ENCODE peak calls at places on chromosome 16, in nine cellular contexts. One of them, this sample, is unnamed.

GRCh38 chr16:79182618-79183017 is 417.9 kb downstream of the MAF start:
- DNase-seq in GM23338: no peak
- DNase-seq in PC-3: no peak
- DNase-seq in ascending aorta: no peak
- DNase-seq in HCT116: no peak
- DNase-seq in epithelial cell of proximal tubule: no peak
- DNase-seq in LNCaP clone FGC: no peak
- DNase-seq in PC-9: no peak
- DNase-seq in right atrium auricular region: no peak
- DNase-seq in this sample: no peak

GRCh38 chr16:65538945-65539344 is 417.1 kb upstream of the CDH11 start:
- DNase-seq in ascending aorta: no peak
- DNase-seq in LNCaP clone FGC: no peak
- DNase-seq in epithelial cell of proximal tubule: no peak
- DNase-seq in GM23338: no peak
- DNase-seq in PC-9: no peak
- DNase-seq in right atrium auricular region: no peak
- DNase-seq in HCT116: no peak
- DNase-seq in PC-3: peak; percentile 46
- DNase-seq in this sample: no peak

GRCh38 chr16:88705076-88705684 is 1.0 kb downstream of the RNF166 start:
- DNase-seq in GM23338: no peak
- DNase-seq in PC-9: no peak
- DNase-seq in PC-3: no peak
- DNase-seq in ascending aorta: no peak
- DNase-seq in right atrium auricular region: no peak
- DNase-seq in epithelial cell of proximal tubule: no peak
- DNase-seq in LNCaP clone FGC: no peak
- DNase-seq in HCT116: no peak
- DNase-seq in this sample: no peak

GRCh38 chr16:4660454-4661007 is 32.8 kb upstream of the NUDT16L1 start:
- DNase-seq in PC-3: no peak
- DNase-seq in PC-9: no peak
- DNase-seq in epithelial cell of proximal tubule: no peak
- DNase-seq in ascending aorta: no peak
- DNase-seq in right atrium auricular region: peak; percentile 64
- DNase-seq in GM23338: no peak
- DNase-seq in LNCaP clone FGC: no peak
- DNase-seq in HCT116: no peak
- DNase-seq in this sample: no peak

GRCh38 chr16:85569615-85570212 is 43.4 kb upstream of the GSE1 start:
- DNase-seq in right atrium auricular region: no peak
- DNase-seq in epithelial cell of proximal tubule: no peak
- DNase-seq in HCT116: no peak
- DNase-seq in PC-3: peak; percentile 29
- DNase-seq in LNCaP clone FGC: no peak
- DNase-seq in GM23338: peak; percentile 66
- DNase-seq in ascending aorta: no peak
- DNase-seq in PC-9: peak; percentile 22
- DNase-seq in this sample: peak; percentile 78

GRCh38 chr16:12057276-12057675 is 80.7 kb downstream of the SNX29 start:
- DNase-seq in GM23338: peak; percentile 14
- DNase-seq in right atrium auricular region: no peak
- DNase-seq in HCT116: no peak
- DNase-seq in epithelial cell of proximal tubule: peak; percentile 57
- DNase-seq in LNCaP clone FGC: no peak
- DNase-seq in PC-9: no peak
- DNase-seq in PC-3: no peak
- DNase-seq in ascending aorta: no peak
- DNase-seq in this sample: no peak

GRCh38 chr16:78364501-78364900 is 265.0 kb downstream of the WWOX start:
- DNase-seq in ascending aorta: no peak
- DNase-seq in HCT116: no peak
- DNase-seq in PC-3: no peak
- DNase-seq in epithelial cell of proximal tubule: no peak
- DNase-seq in right atrium auricular region: no peak
- DNase-seq in PC-9: no peak
- DNase-seq in GM23338: no peak
- DNase-seq in LNCaP clone FGC: no peak
- DNase-seq in this sample: no peak

GRCh38 chr16:46621902-46622676 is 910 bp upstream of the SHCBP1 start:
- DNase-seq in epithelial cell of proximal tubule: no peak
- DNase-seq in PC-9: no peak
- DNase-seq in GM23338: no peak
- DNase-seq in LNCaP clone FGC: no peak
- DNase-seq in ascending aorta: no peak
- DNase-seq in right atrium auricular region: no peak
- DNase-seq in PC-3: no peak
- DNase-seq in HCT116: no peak
- DNase-seq in this sample: no peak

GRCh38 chr16:89337965-89338364 is 120.5 kb downstream of the ZNF778 start:
- DNase-seq in GM23338: no peak
- DNase-seq in HCT116: no peak
- DNase-seq in LNCaP clone FGC: no peak
- DNase-seq in PC-9: no peak
- DNase-seq in right atrium auricular region: no peak
- DNase-seq in epithelial cell of proximal tubule: no peak
- DNase-seq in ascending aorta: no peak
- DNase-seq in PC-3: no peak
- DNase-seq in this sample: no peak

GRCh38 chr16:12079411-12079965 is 103.0 kb downstream of the SNX29 start:
- DNase-seq in epithelial cell of proximal tubule: no peak
- DNase-seq in LNCaP clone FGC: no peak
- DNase-seq in GM23338: no peak
- DNase-seq in right atrium auricular region: no peak
- DNase-seq in HCT116: no peak
- DNase-seq in PC-9: no peak
- DNase-seq in ascending aorta: no peak
- DNase-seq in PC-3: no peak
- DNase-seq in this sample: no peak

GRCh38 chr16:10644092-10644491 is 50.6 kb downstream of the TEKT5 start:
- DNase-seq in right atrium auricular region: no peak
- DNase-seq in ascending aorta: no peak
- DNase-seq in LNCaP clone FGC: no peak
- DNase-seq in GM23338: no peak
- DNase-seq in PC-3: no peak
- DNase-seq in PC-9: no peak
- DNase-seq in HCT116: no peak
- DNase-seq in epithelial cell of proximal tubule: no peak
- DNase-seq in this sample: no peak

GRCh38 chr16:88681709-88682451 is 4.4 kb downstream of the SNAI3 start:
- DNase-seq in PC-3: no peak
- DNase-seq in epithelial cell of proximal tubule: no peak
- DNase-seq in PC-9: no peak
- DNase-seq in right atrium auricular region: peak; percentile 77
- DNase-seq in ascending aorta: no peak
- DNase-seq in LNCaP clone FGC: no peak
- DNase-seq in GM23338: no peak
- DNase-seq in HCT116: no peak
- DNase-seq in this sample: peak; percentile 94

DNA sequence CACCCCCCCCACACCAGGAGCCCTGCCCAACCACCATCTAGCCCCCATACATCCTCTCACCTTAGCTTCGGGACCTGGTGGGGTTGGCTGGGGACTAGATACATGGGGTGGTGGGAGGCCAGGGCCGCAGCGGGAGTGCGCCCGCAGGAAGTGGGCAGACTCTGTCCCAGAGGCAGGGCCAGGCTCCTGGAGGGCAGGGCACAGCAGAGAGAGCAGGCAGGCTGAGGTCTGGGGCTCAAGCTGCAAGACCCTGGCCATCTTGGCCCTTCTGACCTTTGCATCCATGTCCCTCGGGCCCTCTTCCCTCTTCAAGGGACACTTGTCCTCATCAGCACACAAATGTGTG is 2.7 kb downstream of the ENKD1 start:
- DNase-seq in LNCaP clone FGC: no peak
- DNase-seq in epithelial cell of proximal tubule: no peak
- DNase-seq in PC-9: no peak
- DNase-seq in ascending aorta: no peak
- DNase-seq in GM23338: no peak
- DNase-seq in PC-3: no peak
- DNase-seq in HCT116: no peak
- DNase-seq in right atrium auricular region: no peak
- DNase-seq in this sample: no peak
- H3K4me3 ChIP-seq in LNCaP clone FGC: no peak overlapping the region
- H3K4me3 ChIP-seq in epithelial cell of proximal tubule: no peak overlapping the region
- H3K4me3 ChIP-seq in PC-9: no peak overlapping the region
- H3K4me3 ChIP-seq in ascending aorta: no peak overlapping the region
- H3K4me3 ChIP-seq in GM23338: no peak overlapping the region
- H3K4me3 ChIP-seq in PC-3: no peak overlapping the region
- H3K4me3 ChIP-seq in HCT116: no peak overlapping the region
- H3K4me3 ChIP-seq in right atrium auricular region: no peak overlapping the region
- H3K4me3 ChIP-seq in this sample: no peak overlapping the region

GRCh38 chr16:1781254-1781653 is 1.1 kb downstream of the SPSB3 start:
- DNase-seq in right atrium auricular region: no peak
- DNase-seq in PC-3: no peak
- DNase-seq in ascending aorta: no peak
- DNase-seq in epithelial cell of proximal tubule: no peak
- DNase-seq in PC-9: no peak
- DNase-seq in HCT116: no peak
- DNase-seq in GM23338: no peak
- DNase-seq in LNCaP clone FGC: no peak
- DNase-seq in this sample: no peak

GRCh38 chr16:1780677-1781072 is 1.7 kb downstream of the SPSB3 start:
- DNase-seq in LNCaP clone FGC: no peak
- DNase-seq in right atrium auricular region: no peak
- DNase-seq in GM23338: no peak
- DNase-seq in ascending aorta: no peak
- DNase-seq in PC-3: no peak
- DNase-seq in PC-9: no peak
- DNase-seq in epithelial cell of proximal tubule: no peak
- DNase-seq in HCT116: no peak
- DNase-seq in this sample: no peak

GRCh38 chr16:1779741-1780676 is 2.4 kb downstream of the SPSB3 start:
- DNase-seq in epithelial cell of proximal tubule: no peak
- DNase-seq in PC-9: no peak
- DNase-seq in ascending aorta: no peak
- DNase-seq in LNCaP clone FGC: no peak
- DNase-seq in GM23338: no peak
- DNase-seq in HCT116: no peak
- DNase-seq in PC-3: no peak
- DNase-seq in right atrium auricular region: no peak
- DNase-seq in this sample: no peak

GRCh38 chr16:1782408-1783247 is at the start of the genes NUBP2 and SPSB3:
- DNase-seq in HCT116: peak; percentile 100
- DNase-seq in right atrium auricular region: peak; percentile 100
- DNase-seq in LNCaP clone FGC: peak; percentile 100
- DNase-seq in GM23338: peak; percentile 100
- DNase-seq in PC-9: peak; percentile 100
- DNase-seq in PC-3: peak; percentile 98
- DNase-seq in ascending aorta: peak; percentile 99
- DNase-seq in epithelial cell of proximal tubule: peak; percentile 97
- DNase-seq in this sample: peak; percentile 99

GRCh38 chr16:1781758-1782407 is 488 bp downstream of the SPSB3 start:
- DNase-seq in epithelial cell of proximal tubule: no peak
- DNase-seq in ascending aorta: no peak
- DNase-seq in PC-3: no peak
- DNase-seq in PC-9: peak; percentile 65
- DNase-seq in HCT116: no peak
- DNase-seq in LNCaP clone FGC: no peak
- DNase-seq in GM23338: peak; percentile 63
- DNase-seq in right atrium auricular region: no peak
- DNase-seq in this sample: no peak
- TF ChIP-seq CTCF in epithelial cell of proximal tubule: peak; percentile 16
- TF ChIP-seq CTCF in ascending aorta: no peak
- TF ChIP-seq CTCF in PC-3: no peak
- TF ChIP-seq CTCF in PC-9: no peak
- TF ChIP-seq CTCF in HCT116: no peak
- TF ChIP-seq CTCF in LNCaP clone FGC: no peak
- TF ChIP-seq CTCF in GM23338: no peak
- TF ChIP-seq CTCF in right atrium auricular region: no peak
- TF ChIP-seq CTCF in this sample: no peak

DNA sequence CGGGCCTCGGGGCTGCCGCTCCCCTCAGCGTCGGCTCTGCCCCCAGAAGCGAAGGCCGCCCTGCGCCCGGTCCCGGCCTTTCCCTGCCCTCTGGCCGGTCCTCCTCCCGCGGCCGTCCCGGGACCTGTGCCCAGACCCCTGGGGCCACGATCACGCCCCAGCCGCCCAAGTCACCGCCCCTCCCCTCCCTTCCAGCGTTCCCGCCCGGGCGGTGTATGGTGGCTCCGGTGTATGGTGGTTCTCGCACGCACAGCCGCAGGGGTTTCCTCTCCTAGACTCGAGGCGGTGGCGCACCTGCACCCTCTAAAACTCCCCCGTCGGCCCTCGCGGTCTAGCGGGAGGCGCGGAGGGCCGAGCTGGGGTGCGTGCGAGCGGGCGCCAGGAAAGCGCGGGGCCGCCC is 10.0 kb downstream of the TIGD7 start:
- DNase-seq in PC-3: no peak
- DNase-seq in HCT116: no peak
- DNase-seq in LNCaP clone FGC: no peak
- DNase-seq in right atrium auricular region: no peak
- DNase-seq in ascending aorta: no peak
- DNase-seq in GM23338: peak; percentile 30
- DNase-seq in PC-9: no peak
- DNase-seq in epithelial cell of proximal tubule: no peak
- DNase-seq in this sample: no peak
- H3K4me3 ChIP-seq in PC-3: no peak overlapping the region
- H3K4me3 ChIP-seq in HCT116: no peak overlapping the region
- H3K4me3 ChIP-seq in LNCaP clone FGC: no peak overlapping the region
- H3K4me3 ChIP-seq in right atrium auricular region: no peak overlapping the region
- H3K4me3 ChIP-seq in ascending aorta: no peak overlapping the region
- H3K4me3 ChIP-seq in GM23338: peak overlapping the region; percentile 17
- H3K4me3 ChIP-seq in PC-9: no peak overlapping the region
- H3K4me3 ChIP-seq in epithelial cell of proximal tubule: no peak overlapping the region
- H3K4me3 ChIP-seq in this sample: no peak overlapping the region

GRCh38 chr16:48526058-48526957 is 83.7 kb downstream of the N4BP1 start:
- DNase-seq in ascending aorta: no peak
- DNase-seq in right atrium auricular region: no peak
- DNase-seq in PC-9: peak; percentile 71
- DNase-seq in PC-3: peak; percentile 81
- DNase-seq in GM23338: peak; percentile 87
- DNase-seq in LNCaP clone FGC: peak; percentile 68
- DNase-seq in HCT116: peak; percentile 66
- DNase-seq in epithelial cell of proximal tubule: peak; percentile 20
- DNase-seq in this sample: peak; percentile 38
- TF ChIP-seq CTCF in ascending aorta: no peak
- TF ChIP-seq CTCF in right atrium auricular region: no peak
- TF ChIP-seq CTCF in PC-9: peak; percentile 77
- TF ChIP-seq CTCF in PC-3: peak; percentile 72
- TF ChIP-seq CTCF in GM23338: peak; percentile 63
- TF ChIP-seq CTCF in LNCaP clone FGC: peak; percentile 93
- TF ChIP-seq CTCF in HCT116: peak; percentile 63
- TF ChIP-seq CTCF in epithelial cell of proximal tubule: peak; percentile 75
- TF ChIP-seq CTCF in this sample: peak; percentile 56

GRCh38 chr16:53672461-53672860 is 31.2 kb downstream of the RPGRIP1L start:
- DNase-seq in PC-9: no peak
- DNase-seq in epithelial cell of proximal tubule: no peak
- DNase-seq in PC-3: no peak
- DNase-seq in LNCaP clone FGC: peak; percentile 25
- DNase-seq in HCT116: no peak
- DNase-seq in right atrium auricular region: no peak
- DNase-seq in GM23338: no peak
- DNase-seq in ascending aorta: no peak
- DNase-seq in this sample: no peak
- H3K4me3 ChIP-seq in PC-9: no peak overlapping the region
- H3K4me3 ChIP-seq in epithelial cell of proximal tubule: no peak overlapping the region
- H3K4me3 ChIP-seq in PC-3: no peak overlapping the region
- H3K4me3 ChIP-seq in LNCaP clone FGC: peak overlapping the region; percentile 13
- H3K4me3 ChIP-seq in HCT116: no peak overlapping the region
- H3K4me3 ChIP-seq in right atrium auricular region: no peak overlapping the region
- H3K4me3 ChIP-seq in GM23338: no peak overlapping the region
- H3K4me3 ChIP-seq in ascending aorta: no peak overlapping the region
- H3K4me3 ChIP-seq in this sample: no peak overlapping the region